ENCODE peak calls at places on chromosome 7, in eight cellular contexts. F is head of caudate nucleus; W is RWPE1; P is caudate nucleus; H is naive thymus-derived CD4-positive, alpha-beta T cell; U is T-helper 1 cell; L is activated naive CD4-positive, alpha-beta T cell; M is stimulated activated CD8-positive, alpha-beta memory T cell treated with anti-CD3 and anti-CD28 coated beads, Interleukin-15, amount 100 ng/mL, for 24 hours. S is an unnamed sample.

GRCh38 chr7:141999219-141999618 is 3.5 kb downstream of the MGAM start:
- DNase-seq in F (no peak), W (no peak), P (no peak), H (no peak), U (no peak), L (no peak), M (no peak), S (no peak)

GRCh38 chr7:134694299-134694698 is 47.6 kb downstream of the BPGM start:
- DNase-seq in F (no peak), W (no peak), P (no peak), H (no peak), U (no peak), L (no peak), M (no peak), S (no peak)

GRCh38 chr7:121113288-121113687 is 124.8 kb downstream of the CPED1 start:
- DNase-seq in F (no peak), W (peak), P (no peak), H (no peak), U (no peak), L (no peak), M (no peak), S (no peak)

GRCh38 chr7:118153551-118154177 is 30.3 kb upstream of the LSM8 start:
- DNase-seq in F (no peak), W (peak), P (no peak), H (peak), U (no peak), L (no peak), M (no peak), S (peak)

GRCh38 chr7:137628211-137628610 is 218.6 kb downstream of the DGKI start:
- DNase-seq in F (peak), W (no peak), P (peak), H (no peak), U (no peak), L (no peak), M (no peak), S (no peak)

GRCh38 chr7:74344786-74345185 is 55.6 kb downstream of the CLIP2 start:
- DNase-seq in F (no peak), W (no peak), P (no peak), H (no peak), U (no peak), L (no peak), M (no peak), S (no peak)

GRCh38 chr7:66140924-66141323 is 26.3 kb downstream of the CRCP start:
- DNase-seq in F (peak), W (peak), P (peak), H (no peak), U (no peak), L (no peak), M (no peak), S (no peak)

GRCh38 chr7:142104550-142105527 is 6.7 kb upstream of the MGAM2 start:
- DNase-seq in F (no peak), W (peak), P (no peak), H (no peak), U (no peak), L (no peak), M (no peak), S (no peak)

GRCh38 chr7:22154130-22154529 is 202.8 kb downstream of the RAPGEF5 start:
- DNase-seq in F (no peak), W (no peak), P (no peak), H (no peak), U (no peak), L (no peak), M (no peak), S (no peak)

GRCh38 chr7:115113776-115114175 is 191.9 kb downstream of the MDFIC start:
- DNase-seq in F (no peak), W (no peak), P (no peak), H (no peak), U (no peak), L (no peak), M (no peak), S (no peak)

GRCh38 chr7:151936207-151936606 is 20.0 kb upstream of the GALNTL5 start:
- DNase-seq in F (no peak), W (no peak), P (no peak), H (peak), U (no peak), L (no peak), M (no peak), S (no peak)

GRCh38 chr7:120662291-120662690 is 195.7 kb downstream of the TSPAN12 start:
- DNase-seq in F (no peak), W (no peak), P (no peak), H (no peak), U (no peak), L (no peak), M (no peak), S (no peak)

GRCh38 chr7:87148332-87148955 is 3.8 kb upstream of the DMTF1 start:
- DNase-seq in F (no peak), W (peak), P (no peak), H (peak), U (no peak), L (no peak), M (no peak), S (no peak)

GRCh38 chr7:50556247-50556976 is 8.8 kb downstream of the DDC start:
- DNase-seq in F (no peak), W (no peak), P (no peak), H (no peak), U (no peak), L (no peak), M (no peak), S (no peak)

GRCh38 chr7:45985902-45986301 is 64.8 kb upstream of the IGFBP3 start:
- DNase-seq in F (no peak), W (peak), P (no peak), H (no peak), U (no peak), L (no peak), M (no peak), S (no peak)

GRCh38 chr7:121107923-121108498 is 119.5 kb downstream of the CPED1 start:
- DNase-seq in F (no peak), W (peak), P (no peak), H (peak), U (no peak), L (no peak), M (no peak), S (no peak)

GRCh38 chr7:36906448-36906847 is 182.2 kb upstream of the AOAH start:
- DNase-seq in F (no peak), W (no peak), P (no peak), H (no peak), U (no peak), L (no peak), M (no peak), S (no peak)

GRCh38 chr7:4856336-4857056 is 5.3 kb downstream of the PAPOLB start:
- DNase-seq in F (no peak), W (no peak), P (no peak), H (no peak), U (no peak), L (no peak), M (no peak), S (no peak)

GRCh38 chr7:46210467-46210866 is 289.4 kb upstream of the IGFBP3 start:
- DNase-seq in F (no peak), W (no peak), P (no peak), H (no peak), U (no peak), L (no peak), M (no peak), S (no peak)

GRCh38 chr7:47852330-47853245 is 95.7 kb downstream of the PKD1L1 start:
- DNase-seq in F (no peak), W (no peak), P (no peak), H (no peak), U (no peak), L (no peak), M (no peak), S (no peak)

GRCh38 chr7:124255041-124255667 is 222.3 kb upstream of the TMEM229A start:
- DNase-seq in F (no peak), W (no peak), P (no peak), H (no peak), U (no peak), L (no peak), M (no peak), S (no peak)

GRCh38 chr7:22052221-22052639 is 106.5 kb upstream of the CDCA7L start:
- DNase-seq in F (no peak), W (no peak), P (no peak), H (no peak), U (no peak), L (no peak), M (no peak), S (no peak)

GRCh38 chr7:13258386-13258785 is 571.0 kb downstream of the ARL4A start:
- DNase-seq in F (no peak), W (no peak), P (no peak), H (no peak), U (no peak), L (no peak), M (no peak), S (no peak)